ENCODE peak calls at places on chromosomes 5 and 9, in five cellular contexts. P is activated CD4-positive, CD25-positive, alpha-beta regulatory T cell; R is AG09309; T is C1 segment of cervical spinal cord; I is activated naive CD8-positive, alpha-beta T cell treated with anti-CD3 and anti-CD28 coated beads, Interleukin-2, amount 50 U/mL, for 24 hours. E is an unnamed sample.

GRCh38 chr9:131834721-131835120 is 94.8 kb upstream of the RAPGEF1 start:
- DNase-seq in T (no peak), P (no peak), R (no peak), I (no peak), E (no peak)

GRCh38 chr5:39912880-39913279 is 488.1 kb upstream of the DAB2 start:
- DNase-seq in I (no peak), T (no peak), P (no peak), R (no peak), E (no peak)

GRCh38 chr5:133467712-133468463 is 144.5 kb downstream of the FSTL4 start:
- DNase-seq in I (no peak), P (no peak), R (no peak), T (no peak), E (no peak)

GRCh38 chr9:134068742-134069535 is 1.1 kb upstream of the BRD3 start:
- DNase-seq in I (peak), P (no peak), R (no peak), T (no peak), E (no peak)

GRCh38 chr5:137621861-137622823 is 113.7 kb downstream of the KLHL3 start:
- DNase-seq in I (no peak), P (no peak), T (no peak), R (no peak), E (no peak)

GRCh38 chr9:129840024-129840423 is 4.8 kb downstream of the USP20 start:
- DNase-seq in P (no peak), R (no peak), T (no peak), I (no peak), E (no peak)

GRCh38 chr9:137435980-137436760 is 5.0 kb downstream of the ENTPD8 start:
- DNase-seq in I (no peak), P (no peak), R (peak), T (no peak), E (peak)

GRCh38 chr9:126398403-126399058 is 71.9 kb downstream of the MVB12B start:
- DNase-seq in I (peak), T (peak), R (no peak), P (peak), E (peak)

GRCh38 chr9:99023831-99024230 is 80.1 kb downstream of the COL15A1 start:
- DNase-seq in T (no peak), R (no peak), P (no peak), I (no peak), E (no peak)

GRCh38 chr9:86202338-86202882 is 57.0 kb downstream of the C9orf153 start:
- DNase-seq in T (no peak), P (no peak), I (peak), R (peak), E (peak)

GRCh38 chr9:137138058-137138697 is 776 bp upstream of the GRIN1 start:
- DNase-seq in T (peak), R (no peak), I (peak), P (no peak), E (no peak)

GRCh38 chr9:12776775-12777055 is 1.9 kb downstream of the LURAP1L start:
- DNase-seq in T (no peak), P (no peak), R (no peak), I (no peak), E (no peak)

GRCh38 chr5:32934529-32934928 is 223.4 kb downstream of the NPR3 start:
- DNase-seq in I (no peak), T (no peak), R (no peak), P (no peak), E (no peak)

GRCh38 chr5:127353761-127354160 is 63.2 kb downstream of the MEGF10 start:
- DNase-seq in T (no peak), R (no peak), P (no peak), I (no peak), E (no peak)

GRCh38 chr9:61665330-61665751 is 475.5 kb downstream of the SPATA31A7 start:
- DNase-seq in I (no peak), T (no peak), P (no peak), R (no peak), E (no peak)

GRCh38 chr5:113232667-113233066 is 202.1 kb downstream of the TSSK1B start:
- DNase-seq in P (no peak), T (no peak), R (no peak), I (no peak), E (no peak)

GRCh38 chr5:138985256-138985655 is 110.1 kb upstream of the LRRTM2 start:
- DNase-seq in I (no peak), T (no peak), R (no peak), P (no peak), E (no peak)

GRCh38 chr9:138098908-138099791 is 221.6 kb downstream of the CACNA1B start:
- DNase-seq in R (no peak), P (no peak), T (no peak), I (no peak), E (no peak)

GRCh38 chr5:160287378-160288051 is 24.8 kb downstream of the CCNJL start:
- DNase-seq in I (no peak), P (no peak), R (no peak), T (peak), E (no peak)

GRCh38 chr5:86909896-86910295 is 292.2 kb downstream of the COX7C start:
- DNase-seq in P (no peak), R (peak), I (no peak), T (no peak), E (no peak)

GRCh38 chr5:159031513-159031912 is 68.2 kb downstream of the EBF1 start:
- DNase-seq in T (no peak), R (no peak), P (no peak), I (no peak), E (no peak)

GRCh38 chr5:179198865-179199645 is 138.9 kb downstream of the ZNF354C start:
- DNase-seq in T (no peak), P (no peak), R (no peak), I (no peak), E (no peak)

GRCh38 chr5:43305948-43306563 is 7.2 kb downstream of the HMGCS1 start:
- DNase-seq in T (peak), I (no peak), P (no peak), R (peak), E (peak)

GRCh38 chr9:111525056-111525977 is at the start of gene ZNF483:
- DNase-seq in R (no peak), P (peak), T (peak), I (peak), E (peak)

GRCh38 chr5:74206571-74207550 is 433.7 kb downstream of the ENC1 start:
- DNase-seq in I (no peak), R (peak), P (no peak), T (no peak), E (no peak)

GRCh38 chr5:137122075-137122474 is 377.1 kb downstream of the SPOCK1 start:
- DNase-seq in I (no peak), P (no peak), R (no peak), T (no peak), E (no peak)